ENCODE peak calls at places on chromosome 21, in seven cellular contexts. One of them, this sample, is unnamed.

GRCh38 chr21:21199342-21200102 is 201.3 kb downstream of the NCAM2 start:
- DNase-seq in heart right ventricle: no peak
- DNase-seq in IMR-90: no peak
- DNase-seq in upper lobe of right lung: no peak
- DNase-seq in heart left ventricle: no peak
- DNase-seq in brain microvascular endothelial cell: no peak
- DNase-seq in lower lobe of right lung: no peak
- DNase-seq in this sample: no peak

GRCh38 chr21:22544747-22545146 is 1546.5 kb downstream of the NCAM2 start:
- DNase-seq in heart right ventricle: no peak
- DNase-seq in heart left ventricle: no peak
- DNase-seq in IMR-90: no peak
- DNase-seq in lower lobe of right lung: no peak
- DNase-seq in upper lobe of right lung: no peak
- DNase-seq in brain microvascular endothelial cell: no peak
- DNase-seq in this sample: no peak

GRCh38 chr21:16476056-16476850 is 746.5 kb downstream of the USP25 start:
- DNase-seq in brain microvascular endothelial cell: peak
- DNase-seq in heart left ventricle: no peak
- DNase-seq in IMR-90: no peak
- DNase-seq in lower lobe of right lung: no peak
- DNase-seq in heart right ventricle: no peak
- DNase-seq in upper lobe of right lung: no peak
- DNase-seq in this sample: no peak

GRCh38 chr21:16579538-16579937 is 849.8 kb downstream of the USP25 start:
- DNase-seq in brain microvascular endothelial cell: no peak
- DNase-seq in heart left ventricle: peak
- DNase-seq in lower lobe of right lung: no peak
- DNase-seq in upper lobe of right lung: no peak
- DNase-seq in heart right ventricle: peak
- DNase-seq in IMR-90: peak
- DNase-seq in this sample: no peak

GRCh38 chr21:31675960-31676359 is 16.5 kb downstream of the SOD1 start:
- DNase-seq in heart left ventricle: no peak
- DNase-seq in heart right ventricle: no peak
- DNase-seq in upper lobe of right lung: no peak
- DNase-seq in lower lobe of right lung: no peak
- DNase-seq in IMR-90: no peak
- DNase-seq in brain microvascular endothelial cell: no peak
- DNase-seq in this sample: no peak

GRCh38 chr21:17679002-17679600 is 66.4 kb upstream of the BTG3 start:
- DNase-seq in upper lobe of right lung: no peak
- DNase-seq in heart right ventricle: no peak
- DNase-seq in brain microvascular endothelial cell: peak
- DNase-seq in heart left ventricle: no peak
- DNase-seq in lower lobe of right lung: no peak
- DNase-seq in IMR-90: peak
- DNase-seq in this sample: no peak

GRCh38 chr21:45948576-45949141 is 32.9 kb upstream of the COL6A1 start:
- DNase-seq in brain microvascular endothelial cell: no peak
- DNase-seq in heart left ventricle: peak
- DNase-seq in IMR-90: no peak
- DNase-seq in upper lobe of right lung: no peak
- DNase-seq in lower lobe of right lung: no peak
- DNase-seq in heart right ventricle: no peak
- DNase-seq in this sample: no peak

GRCh38 chr21:36706482-36706852 is 7.6 kb downstream of the SIM2 start:
- DNase-seq in lower lobe of right lung: no peak
- DNase-seq in heart left ventricle: no peak
- DNase-seq in brain microvascular endothelial cell: no peak
- DNase-seq in IMR-90: no peak
- DNase-seq in heart right ventricle: no peak
- DNase-seq in upper lobe of right lung: no peak
- DNase-seq in this sample: no peak

GRCh38 chr21:15415541-15416261 is 314.1 kb upstream of the USP25 start:
- DNase-seq in brain microvascular endothelial cell: no peak
- DNase-seq in IMR-90: no peak
- DNase-seq in upper lobe of right lung: no peak
- DNase-seq in lower lobe of right lung: no peak
- DNase-seq in heart left ventricle: no peak
- DNase-seq in heart right ventricle: peak
- DNase-seq in this sample: no peak

GRCh38 chr21:26965091-26965566 is 1.8 kb downstream of the ADAMTS5 start:
- DNase-seq in lower lobe of right lung: no peak
- DNase-seq in upper lobe of right lung: no peak
- DNase-seq in brain microvascular endothelial cell: no peak
- DNase-seq in IMR-90: no peak
- DNase-seq in heart left ventricle: no peak
- DNase-seq in heart right ventricle: no peak
- DNase-seq in this sample: no peak

GRCh38 chr21:35011681-35012080 is 37.4 kb downstream of the RUNX1 start:
- DNase-seq in brain microvascular endothelial cell: no peak
- DNase-seq in heart left ventricle: no peak
- DNase-seq in IMR-90: peak
- DNase-seq in lower lobe of right lung: no peak
- DNase-seq in heart right ventricle: no peak
- DNase-seq in upper lobe of right lung: no peak
- DNase-seq in this sample: no peak

DNA sequence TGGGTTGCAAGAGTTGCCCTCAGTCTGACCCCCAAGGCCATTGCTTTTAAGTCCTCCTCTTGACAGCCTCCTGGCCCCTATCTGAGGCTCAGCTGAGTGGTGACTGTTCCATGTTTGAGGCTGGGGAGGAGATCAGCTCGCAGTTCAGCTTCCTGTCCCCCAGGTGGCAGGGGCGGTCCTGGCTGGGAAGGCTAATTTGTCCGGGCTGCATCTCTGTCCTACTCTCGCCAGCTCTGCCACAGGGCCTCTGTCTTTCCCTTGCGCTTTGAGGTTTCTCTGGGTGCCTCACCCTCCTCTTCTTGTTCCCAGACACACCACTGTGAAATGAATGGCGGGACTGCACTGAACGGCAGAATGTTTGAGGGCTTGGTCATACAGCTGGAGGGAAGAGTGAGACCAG is 157.3 kb downstream of the KCNJ6 start:
- DNase-seq in lower lobe of right lung: no peak
- DNase-seq in heart right ventricle: no peak
- DNase-seq in brain microvascular endothelial cell: peak
- DNase-seq in heart left ventricle: no peak
- DNase-seq in upper lobe of right lung: peak
- DNase-seq in IMR-90: peak
- DNase-seq in this sample: peak
- TF ChIP-seq CTCF in lower lobe of right lung: peak
- TF ChIP-seq CTCF in heart right ventricle: peak
- TF ChIP-seq CTCF in brain microvascular endothelial cell: peak
- TF ChIP-seq CTCF in heart left ventricle: no peak
- TF ChIP-seq CTCF in upper lobe of right lung: peak
- TF ChIP-seq CTCF in IMR-90: peak
- TF ChIP-seq CTCF in this sample: peak

DNA sequence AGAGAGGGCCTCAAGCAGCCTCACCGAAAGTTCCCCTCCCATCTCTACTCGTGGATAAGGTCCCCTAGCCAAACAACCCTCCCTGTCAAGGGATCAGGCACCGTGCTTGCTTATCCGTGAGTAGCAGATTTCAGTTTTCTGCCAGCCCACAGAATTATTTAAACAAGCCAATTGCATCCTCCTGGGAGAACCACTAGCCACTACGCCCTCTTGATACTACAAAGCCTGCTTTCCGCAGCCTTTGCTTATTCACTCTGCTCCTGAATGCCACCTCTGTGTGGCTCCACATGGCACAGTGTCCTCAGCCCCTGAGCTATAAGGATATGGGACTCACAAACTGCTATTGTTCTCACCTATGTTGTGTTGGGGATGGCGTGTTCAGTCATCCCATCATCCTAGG is 5.9 kb upstream of the TFF2 start:
- DNase-seq in heart left ventricle: no peak
- DNase-seq in lower lobe of right lung: no peak
- DNase-seq in heart right ventricle: no peak
- DNase-seq in IMR-90: no peak
- DNase-seq in brain microvascular endothelial cell: no peak
- DNase-seq in upper lobe of right lung: no peak
- DNase-seq in this sample: no peak
- H3K27ac ChIP-seq in heart left ventricle: no peak
- H3K27ac ChIP-seq in lower lobe of right lung: no peak
- H3K27ac ChIP-seq in heart right ventricle: no peak
- H3K27ac ChIP-seq in IMR-90: no peak
- H3K27ac ChIP-seq in brain microvascular endothelial cell: no peak
- H3K27ac ChIP-seq in upper lobe of right lung: no peak
- H3K27ac ChIP-seq in this sample: no peak

GRCh38 chr21:44793269-44794030 is 8.2 kb downstream of the UBE2G2 start:
- DNase-seq in lower lobe of right lung: peak
- DNase-seq in IMR-90: peak
- DNase-seq in upper lobe of right lung: no peak
- DNase-seq in heart right ventricle: peak
- DNase-seq in heart left ventricle: peak
- DNase-seq in brain microvascular endothelial cell: peak
- DNase-seq in this sample: peak
- TF ChIP-seq CTCF in lower lobe of right lung: peak
- TF ChIP-seq CTCF in IMR-90: peak
- TF ChIP-seq CTCF in upper lobe of right lung: peak
- TF ChIP-seq CTCF in heart right ventricle: peak
- TF ChIP-seq CTCF in heart left ventricle: peak
- TF ChIP-seq CTCF in brain microvascular endothelial cell: peak
- TF ChIP-seq CTCF in this sample: peak

GRCh38 chr21:43971201-43971991 is 40.7 kb upstream of the TRAPPC10 start:
- DNase-seq in brain microvascular endothelial cell: no peak
- DNase-seq in heart right ventricle: peak
- DNase-seq in upper lobe of right lung: no peak
- DNase-seq in IMR-90: no peak
- DNase-seq in lower lobe of right lung: no peak
- DNase-seq in heart left ventricle: no peak
- DNase-seq in this sample: peak

GRCh38 chr21:43974791-43975468 is 37.2 kb upstream of the TRAPPC10 start:
- DNase-seq in lower lobe of right lung: no peak
- DNase-seq in brain microvascular endothelial cell: no peak
- DNase-seq in IMR-90: no peak
- DNase-seq in heart left ventricle: peak
- DNase-seq in heart right ventricle: no peak
- DNase-seq in upper lobe of right lung: no peak
- DNase-seq in this sample: no peak

GRCh38 chr21:43971992-43972255 is 40.2 kb upstream of the TRAPPC10 start:
- DNase-seq in upper lobe of right lung: no peak
- DNase-seq in heart right ventricle: no peak
- DNase-seq in brain microvascular endothelial cell: no peak
- DNase-seq in IMR-90: no peak
- DNase-seq in heart left ventricle: no peak
- DNase-seq in lower lobe of right lung: no peak
- DNase-seq in this sample: no peak

GRCh38 chr21:43973634-43973955 is 38.5 kb upstream of the TRAPPC10 start:
- DNase-seq in brain microvascular endothelial cell: no peak
- DNase-seq in IMR-90: no peak
- DNase-seq in heart left ventricle: peak
- DNase-seq in heart right ventricle: no peak
- DNase-seq in lower lobe of right lung: no peak
- DNase-seq in upper lobe of right lung: no peak
- DNase-seq in this sample: no peak

DNA sequence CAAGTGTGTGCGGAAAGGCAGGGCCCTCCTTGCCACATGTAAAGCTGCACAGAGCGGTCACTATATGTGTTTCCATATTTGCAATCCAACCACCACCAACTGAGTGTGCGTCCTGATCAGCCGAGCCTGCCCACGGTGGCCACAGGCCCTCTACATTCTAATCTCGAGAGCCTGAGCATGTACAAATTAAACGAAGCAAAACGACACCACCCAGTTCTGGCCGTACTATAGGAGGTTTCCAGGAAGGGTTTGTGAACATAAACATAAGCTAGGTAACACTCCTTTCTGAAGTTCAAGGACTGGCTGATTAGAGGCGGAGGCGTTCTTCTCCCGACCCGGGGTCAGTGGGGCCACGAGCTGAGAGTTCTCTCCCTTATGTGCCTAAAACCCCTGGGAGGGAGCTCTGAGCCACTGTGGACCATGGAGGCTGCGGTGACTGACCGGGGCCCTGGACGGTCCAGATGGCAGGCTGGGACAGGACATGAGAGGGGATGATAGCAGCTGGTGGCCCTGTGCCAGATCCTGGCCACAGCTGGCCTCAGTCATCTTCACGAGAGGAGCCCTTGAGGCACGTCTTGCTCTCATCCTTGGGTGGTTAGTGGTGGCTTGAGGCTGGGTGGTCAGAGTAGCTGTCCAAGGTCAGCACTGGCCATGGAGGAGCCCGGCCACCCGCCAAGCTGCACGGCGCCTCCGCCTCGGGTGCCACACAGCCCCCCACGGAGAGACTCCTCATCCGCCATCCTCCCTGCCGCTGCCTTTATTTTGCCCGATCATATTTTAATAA is 39.1 kb upstream of the TRAPPC10 start:
- DNase-seq in IMR-90: peak
- DNase-seq in upper lobe of right lung: no peak
- DNase-seq in lower lobe of right lung: no peak
- DNase-seq in heart left ventricle: peak
- DNase-seq in brain microvascular endothelial cell: no peak
- DNase-seq in heart right ventricle: no peak
- DNase-seq in this sample: no peak
- H3K27ac ChIP-seq in IMR-90: no peak
- H3K27ac ChIP-seq in upper lobe of right lung: no peak
- H3K27ac ChIP-seq in lower lobe of right lung: no peak
- H3K27ac ChIP-seq in heart left ventricle: no peak
- H3K27ac ChIP-seq in brain microvascular endothelial cell: no peak
- H3K27ac ChIP-seq in heart right ventricle: no peak
- H3K27ac ChIP-seq in this sample: no peak

GRCh38 chr21:39430016-39430415 is 15.6 kb downstream of the LCA5L start:
- DNase-seq in IMR-90: no peak
- DNase-seq in upper lobe of right lung: no peak
- DNase-seq in brain microvascular endothelial cell: no peak
- DNase-seq in heart left ventricle: no peak
- DNase-seq in lower lobe of right lung: no peak
- DNase-seq in heart right ventricle: no peak
- DNase-seq in this sample: no peak

GRCh38 chr21:39430954-39431353 is 14.6 kb downstream of the LCA5L start:
- DNase-seq in upper lobe of right lung: no peak
- DNase-seq in heart left ventricle: no peak
- DNase-seq in brain microvascular endothelial cell: no peak
- DNase-seq in heart right ventricle: no peak
- DNase-seq in lower lobe of right lung: no peak
- DNase-seq in IMR-90: no peak
- DNase-seq in this sample: no peak

GRCh38 chr21:39429445-39429844 is 16.1 kb downstream of the LCA5L start:
- DNase-seq in lower lobe of right lung: no peak
- DNase-seq in heart left ventricle: no peak
- DNase-seq in brain microvascular endothelial cell: no peak
- DNase-seq in upper lobe of right lung: no peak
- DNase-seq in heart right ventricle: no peak
- DNase-seq in IMR-90: no peak
- DNase-seq in this sample: no peak

GRCh38 chr21:39434950-39435349 is 10.6 kb downstream of the LCA5L start:
- DNase-seq in heart left ventricle: no peak
- DNase-seq in IMR-90: peak
- DNase-seq in lower lobe of right lung: no peak
- DNase-seq in upper lobe of right lung: no peak
- DNase-seq in brain microvascular endothelial cell: no peak
- DNase-seq in heart right ventricle: no peak
- DNase-seq in this sample: no peak

DNA sequence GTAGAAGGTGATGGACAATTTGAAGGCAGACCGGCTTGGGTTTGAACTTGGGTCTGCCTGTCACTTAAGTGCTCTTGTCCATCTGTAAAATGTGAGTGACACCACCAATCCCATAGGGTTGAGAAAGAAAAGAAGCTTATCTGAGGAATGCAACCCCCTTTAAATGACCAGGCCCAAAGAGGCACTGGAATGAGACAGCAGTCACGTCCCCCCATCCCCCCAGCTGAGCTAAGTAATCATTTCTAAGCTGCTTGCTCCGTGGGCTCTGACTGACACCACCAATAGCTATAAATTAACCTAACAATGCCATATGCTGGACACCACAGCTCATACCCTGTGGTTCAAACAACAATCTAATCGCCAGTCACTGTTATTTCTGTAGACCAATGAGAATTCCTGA is 15.1 kb downstream of the LCA5L start:
- DNase-seq in heart right ventricle: no peak
- DNase-seq in IMR-90: no peak
- DNase-seq in heart left ventricle: no peak
- DNase-seq in lower lobe of right lung: no peak
- DNase-seq in brain microvascular endothelial cell: no peak
- DNase-seq in upper lobe of right lung: no peak
- DNase-seq in this sample: no peak
- TF ChIP-seq CTCF in heart right ventricle: no peak
- TF ChIP-seq CTCF in IMR-90: no peak
- TF ChIP-seq CTCF in heart left ventricle: no peak
- TF ChIP-seq CTCF in lower lobe of right lung: no peak
- TF ChIP-seq CTCF in brain microvascular endothelial cell: no peak
- TF ChIP-seq CTCF in upper lobe of right lung: no peak
- TF ChIP-seq CTCF in this sample: no peak